ENCODE peak calls at places on chromosome X, in ten cellular contexts. One of them, this sample, is unnamed.

GRCh38 chrX:13797512-13797911 is 19.4 kb downstream of the GPM6B start:
- DNase-seq in heart right ventricle: no peak
- DNase-seq in stimulated activated CD4-positive, alpha-beta T cell treated with anti-CD3 and anti-CD28 coated beads, Interleukin-4, amount 100 ng/mL, for 1 hour: no peak
- DNase-seq in activated CD4-positive, alpha-beta T cell treated with anti-CD3 and anti-CD28 coated beads, Interleukin-2, amount 10 ng/mL, durations not matched to agents 7 days and 5 days: no peak
- DNase-seq in left ventricle myocardium inferior: no peak
- DNase-seq in foreskin fibroblast: no peak
- DNase-seq in endothelial cell: no peak
- DNase-seq in NCI-H1436: no peak
- DNase-seq in suprapubic skin: no peak
- DNase-seq in pons: no peak
- DNase-seq in this sample: no peak

GRCh38 chrX:142999209-142999720 is 26.5 kb upstream of the SPANXN4 start:
- DNase-seq in heart right ventricle: no peak
- DNase-seq in stimulated activated CD4-positive, alpha-beta T cell treated with anti-CD3 and anti-CD28 coated beads, Interleukin-4, amount 100 ng/mL, for 1 hour: no peak
- DNase-seq in activated CD4-positive, alpha-beta T cell treated with anti-CD3 and anti-CD28 coated beads, Interleukin-2, amount 10 ng/mL, durations not matched to agents 7 days and 5 days: no peak
- DNase-seq in left ventricle myocardium inferior: no peak
- DNase-seq in foreskin fibroblast: no peak
- DNase-seq in endothelial cell: no peak
- DNase-seq in NCI-H1436: no peak
- DNase-seq in suprapubic skin: no peak
- DNase-seq in pons: no peak
- DNase-seq in this sample: no peak

GRCh38 chrX:2502668-2503519 is 2.1 kb upstream of the DHRSX start:
- DNase-seq in heart right ventricle: no peak
- DNase-seq in stimulated activated CD4-positive, alpha-beta T cell treated with anti-CD3 and anti-CD28 coated beads, Interleukin-4, amount 100 ng/mL, for 1 hour: no peak
- DNase-seq in activated CD4-positive, alpha-beta T cell treated with anti-CD3 and anti-CD28 coated beads, Interleukin-2, amount 10 ng/mL, durations not matched to agents 7 days and 5 days: no peak
- DNase-seq in left ventricle myocardium inferior: no peak
- DNase-seq in foreskin fibroblast: no peak
- DNase-seq in endothelial cell: no peak
- DNase-seq in NCI-H1436: no peak
- DNase-seq in suprapubic skin: no peak
- DNase-seq in pons: no peak
- DNase-seq in this sample: no peak

GRCh38 chrX:123833387-123833786 is 26.5 kb upstream of the XIAP start:
- DNase-seq in heart right ventricle: peak
- DNase-seq in stimulated activated CD4-positive, alpha-beta T cell treated with anti-CD3 and anti-CD28 coated beads, Interleukin-4, amount 100 ng/mL, for 1 hour: peak
- DNase-seq in activated CD4-positive, alpha-beta T cell treated with anti-CD3 and anti-CD28 coated beads, Interleukin-2, amount 10 ng/mL, durations not matched to agents 7 days and 5 days: peak
- DNase-seq in left ventricle myocardium inferior: no peak
- DNase-seq in foreskin fibroblast: no peak
- DNase-seq in endothelial cell: peak
- DNase-seq in NCI-H1436: peak
- DNase-seq in suprapubic skin: no peak
- DNase-seq in pons: peak
- DNase-seq in this sample: no peak

GRCh38 chrX:74242050-74242449 is 61.9 kb upstream of the ZCCHC13 start:
- DNase-seq in heart right ventricle: no peak
- DNase-seq in stimulated activated CD4-positive, alpha-beta T cell treated with anti-CD3 and anti-CD28 coated beads, Interleukin-4, amount 100 ng/mL, for 1 hour: no peak
- DNase-seq in activated CD4-positive, alpha-beta T cell treated with anti-CD3 and anti-CD28 coated beads, Interleukin-2, amount 10 ng/mL, durations not matched to agents 7 days and 5 days: no peak
- DNase-seq in left ventricle myocardium inferior: no peak
- DNase-seq in foreskin fibroblast: peak
- DNase-seq in endothelial cell: no peak
- DNase-seq in NCI-H1436: no peak
- DNase-seq in suprapubic skin: no peak
- DNase-seq in pons: no peak
- DNase-seq in this sample: no peak

GRCh38 chrX:46327229-46328081 is 217.8 kb downstream of the ZNF674 start:
- DNase-seq in heart right ventricle: peak
- DNase-seq in stimulated activated CD4-positive, alpha-beta T cell treated with anti-CD3 and anti-CD28 coated beads, Interleukin-4, amount 100 ng/mL, for 1 hour: no peak
- DNase-seq in activated CD4-positive, alpha-beta T cell treated with anti-CD3 and anti-CD28 coated beads, Interleukin-2, amount 10 ng/mL, durations not matched to agents 7 days and 5 days: no peak
- DNase-seq in left ventricle myocardium inferior: peak
- DNase-seq in foreskin fibroblast: peak
- DNase-seq in endothelial cell: peak
- DNase-seq in NCI-H1436: no peak
- DNase-seq in suprapubic skin: no peak
- DNase-seq in pons: no peak
- DNase-seq in this sample: no peak

GRCh38 chrX:68835104-68835442 is 6.3 kb downstream of the EFNB1 start:
- DNase-seq in heart right ventricle: no peak
- DNase-seq in stimulated activated CD4-positive, alpha-beta T cell treated with anti-CD3 and anti-CD28 coated beads, Interleukin-4, amount 100 ng/mL, for 1 hour: no peak
- DNase-seq in activated CD4-positive, alpha-beta T cell treated with anti-CD3 and anti-CD28 coated beads, Interleukin-2, amount 10 ng/mL, durations not matched to agents 7 days and 5 days: no peak
- DNase-seq in left ventricle myocardium inferior: no peak
- DNase-seq in foreskin fibroblast: no peak
- DNase-seq in endothelial cell: no peak
- DNase-seq in NCI-H1436: no peak
- DNase-seq in suprapubic skin: no peak
- DNase-seq in pons: no peak
- DNase-seq in this sample: no peak

GRCh38 chrX:119817130-119817690 is 25.8 kb upstream of the RPL39 start:
- DNase-seq in heart right ventricle: no peak
- DNase-seq in stimulated activated CD4-positive, alpha-beta T cell treated with anti-CD3 and anti-CD28 coated beads, Interleukin-4, amount 100 ng/mL, for 1 hour: no peak
- DNase-seq in activated CD4-positive, alpha-beta T cell treated with anti-CD3 and anti-CD28 coated beads, Interleukin-2, amount 10 ng/mL, durations not matched to agents 7 days and 5 days: no peak
- DNase-seq in left ventricle myocardium inferior: no peak
- DNase-seq in foreskin fibroblast: no peak
- DNase-seq in endothelial cell: no peak
- DNase-seq in NCI-H1436: no peak
- DNase-seq in suprapubic skin: no peak
- DNase-seq in pons: no peak
- DNase-seq in this sample: no peak

GRCh38 chrX:129781134-129782014 is 1.6 kb downstream of the SASH3 start:
- DNase-seq in heart right ventricle: no peak
- DNase-seq in stimulated activated CD4-positive, alpha-beta T cell treated with anti-CD3 and anti-CD28 coated beads, Interleukin-4, amount 100 ng/mL, for 1 hour: peak
- DNase-seq in activated CD4-positive, alpha-beta T cell treated with anti-CD3 and anti-CD28 coated beads, Interleukin-2, amount 10 ng/mL, durations not matched to agents 7 days and 5 days: peak
- DNase-seq in left ventricle myocardium inferior: no peak
- DNase-seq in foreskin fibroblast: no peak
- DNase-seq in endothelial cell: no peak
- DNase-seq in NCI-H1436: no peak
- DNase-seq in suprapubic skin: no peak
- DNase-seq in pons: peak
- DNase-seq in this sample: no peak

GRCh38 chrX:94977986-94978385 is 1304.0 kb downstream of the FAM133A start:
- DNase-seq in heart right ventricle: no peak
- DNase-seq in stimulated activated CD4-positive, alpha-beta T cell treated with anti-CD3 and anti-CD28 coated beads, Interleukin-4, amount 100 ng/mL, for 1 hour: no peak
- DNase-seq in activated CD4-positive, alpha-beta T cell treated with anti-CD3 and anti-CD28 coated beads, Interleukin-2, amount 10 ng/mL, durations not matched to agents 7 days and 5 days: no peak
- DNase-seq in left ventricle myocardium inferior: no peak
- DNase-seq in foreskin fibroblast: no peak
- DNase-seq in endothelial cell: no peak
- DNase-seq in NCI-H1436: no peak
- DNase-seq in suprapubic skin: no peak
- DNase-seq in pons: no peak
- DNase-seq in this sample: no peak

GRCh38 chrX:96372313-96373046 is 312.2 kb upstream of the DIAPH2 start:
- DNase-seq in heart right ventricle: no peak
- DNase-seq in stimulated activated CD4-positive, alpha-beta T cell treated with anti-CD3 and anti-CD28 coated beads, Interleukin-4, amount 100 ng/mL, for 1 hour: no peak
- DNase-seq in activated CD4-positive, alpha-beta T cell treated with anti-CD3 and anti-CD28 coated beads, Interleukin-2, amount 10 ng/mL, durations not matched to agents 7 days and 5 days: no peak
- DNase-seq in left ventricle myocardium inferior: no peak
- DNase-seq in foreskin fibroblast: peak
- DNase-seq in endothelial cell: peak
- DNase-seq in NCI-H1436: peak
- DNase-seq in suprapubic skin: no peak
- DNase-seq in pons: peak
- DNase-seq in this sample: no peak

GRCh38 chrX:63746278-63746677 is 38.7 kb downstream of the ARHGEF9 start:
- DNase-seq in heart right ventricle: no peak
- DNase-seq in stimulated activated CD4-positive, alpha-beta T cell treated with anti-CD3 and anti-CD28 coated beads, Interleukin-4, amount 100 ng/mL, for 1 hour: no peak
- DNase-seq in activated CD4-positive, alpha-beta T cell treated with anti-CD3 and anti-CD28 coated beads, Interleukin-2, amount 10 ng/mL, durations not matched to agents 7 days and 5 days: peak
- DNase-seq in left ventricle myocardium inferior: no peak
- DNase-seq in foreskin fibroblast: no peak
- DNase-seq in endothelial cell: no peak
- DNase-seq in NCI-H1436: no peak
- DNase-seq in suprapubic skin: no peak
- DNase-seq in pons: no peak
- DNase-seq in this sample: no peak

GRCh38 chrX:47191331-47191730 is 2.3 kb upstream of the UBA1 start:
- DNase-seq in heart right ventricle: no peak
- DNase-seq in stimulated activated CD4-positive, alpha-beta T cell treated with anti-CD3 and anti-CD28 coated beads, Interleukin-4, amount 100 ng/mL, for 1 hour: peak
- DNase-seq in activated CD4-positive, alpha-beta T cell treated with anti-CD3 and anti-CD28 coated beads, Interleukin-2, amount 10 ng/mL, durations not matched to agents 7 days and 5 days: peak
- DNase-seq in left ventricle myocardium inferior: no peak
- DNase-seq in foreskin fibroblast: no peak
- DNase-seq in endothelial cell: peak
- DNase-seq in NCI-H1436: peak
- DNase-seq in suprapubic skin: no peak
- DNase-seq in pons: no peak
- DNase-seq in this sample: no peak

GRCh38 chrX:2595258-2595657 is 94.5 kb upstream of the DHRSX start:
- DNase-seq in heart right ventricle: no peak
- DNase-seq in stimulated activated CD4-positive, alpha-beta T cell treated with anti-CD3 and anti-CD28 coated beads, Interleukin-4, amount 100 ng/mL, for 1 hour: no peak
- DNase-seq in activated CD4-positive, alpha-beta T cell treated with anti-CD3 and anti-CD28 coated beads, Interleukin-2, amount 10 ng/mL, durations not matched to agents 7 days and 5 days: no peak
- DNase-seq in left ventricle myocardium inferior: no peak
- DNase-seq in foreskin fibroblast: peak
- DNase-seq in endothelial cell: no peak
- DNase-seq in NCI-H1436: no peak
- DNase-seq in suprapubic skin: no peak
- DNase-seq in pons: no peak
- DNase-seq in this sample: no peak

GRCh38 chrX:40411350-40412111 is 169.2 kb upstream of the ATP6AP2 start:
- DNase-seq in heart right ventricle: no peak
- DNase-seq in stimulated activated CD4-positive, alpha-beta T cell treated with anti-CD3 and anti-CD28 coated beads, Interleukin-4, amount 100 ng/mL, for 1 hour: no peak
- DNase-seq in activated CD4-positive, alpha-beta T cell treated with anti-CD3 and anti-CD28 coated beads, Interleukin-2, amount 10 ng/mL, durations not matched to agents 7 days and 5 days: no peak
- DNase-seq in left ventricle myocardium inferior: no peak
- DNase-seq in foreskin fibroblast: no peak
- DNase-seq in endothelial cell: no peak
- DNase-seq in NCI-H1436: no peak
- DNase-seq in suprapubic skin: no peak
- DNase-seq in pons: no peak
- DNase-seq in this sample: no peak

GRCh38 chrX:100208076-100208475 is 202.0 kb downstream of the PCDH19 start:
- DNase-seq in heart right ventricle: no peak
- DNase-seq in stimulated activated CD4-positive, alpha-beta T cell treated with anti-CD3 and anti-CD28 coated beads, Interleukin-4, amount 100 ng/mL, for 1 hour: no peak
- DNase-seq in activated CD4-positive, alpha-beta T cell treated with anti-CD3 and anti-CD28 coated beads, Interleukin-2, amount 10 ng/mL, durations not matched to agents 7 days and 5 days: no peak
- DNase-seq in left ventricle myocardium inferior: no peak
- DNase-seq in foreskin fibroblast: no peak
- DNase-seq in endothelial cell: no peak
- DNase-seq in NCI-H1436: no peak
- DNase-seq in suprapubic skin: no peak
- DNase-seq in pons: no peak
- DNase-seq in this sample: no peak

GRCh38 chrX:132493095-132493494 is 4.3 kb upstream of the MBNL3 start:
- DNase-seq in heart right ventricle: no peak
- DNase-seq in stimulated activated CD4-positive, alpha-beta T cell treated with anti-CD3 and anti-CD28 coated beads, Interleukin-4, amount 100 ng/mL, for 1 hour: no peak
- DNase-seq in activated CD4-positive, alpha-beta T cell treated with anti-CD3 and anti-CD28 coated beads, Interleukin-2, amount 10 ng/mL, durations not matched to agents 7 days and 5 days: no peak
- DNase-seq in left ventricle myocardium inferior: no peak
- DNase-seq in foreskin fibroblast: no peak
- DNase-seq in endothelial cell: no peak
- DNase-seq in NCI-H1436: no peak
- DNase-seq in suprapubic skin: no peak
- DNase-seq in pons: no peak
- DNase-seq in this sample: no peak

GRCh38 chrX:35699642-35700041 is 98.5 kb upstream of the MAGEB16 start:
- DNase-seq in heart right ventricle: no peak
- DNase-seq in stimulated activated CD4-positive, alpha-beta T cell treated with anti-CD3 and anti-CD28 coated beads, Interleukin-4, amount 100 ng/mL, for 1 hour: no peak
- DNase-seq in activated CD4-positive, alpha-beta T cell treated with anti-CD3 and anti-CD28 coated beads, Interleukin-2, amount 10 ng/mL, durations not matched to agents 7 days and 5 days: no peak
- DNase-seq in left ventricle myocardium inferior: no peak
- DNase-seq in foreskin fibroblast: no peak
- DNase-seq in endothelial cell: no peak
- DNase-seq in NCI-H1436: no peak
- DNase-seq in suprapubic skin: no peak
- DNase-seq in pons: peak
- DNase-seq in this sample: no peak

GRCh38 chrX:57772637-57773036 is 92.6 kb upstream of the NLRP2B start:
- DNase-seq in heart right ventricle: no peak
- DNase-seq in stimulated activated CD4-positive, alpha-beta T cell treated with anti-CD3 and anti-CD28 coated beads, Interleukin-4, amount 100 ng/mL, for 1 hour: no peak
- DNase-seq in activated CD4-positive, alpha-beta T cell treated with anti-CD3 and anti-CD28 coated beads, Interleukin-2, amount 10 ng/mL, durations not matched to agents 7 days and 5 days: no peak
- DNase-seq in left ventricle myocardium inferior: no peak
- DNase-seq in foreskin fibroblast: no peak
- DNase-seq in endothelial cell: no peak
- DNase-seq in NCI-H1436: no peak
- DNase-seq in suprapubic skin: no peak
- DNase-seq in pons: no peak
- DNase-seq in this sample: no peak

GRCh38 chrX:137031517-137032377 is 2.0 kb downstream of the GPR101 start:
- DNase-seq in heart right ventricle: no peak
- DNase-seq in stimulated activated CD4-positive, alpha-beta T cell treated with anti-CD3 and anti-CD28 coated beads, Interleukin-4, amount 100 ng/mL, for 1 hour: peak
- DNase-seq in activated CD4-positive, alpha-beta T cell treated with anti-CD3 and anti-CD28 coated beads, Interleukin-2, amount 10 ng/mL, durations not matched to agents 7 days and 5 days: peak
- DNase-seq in left ventricle myocardium inferior: no peak
- DNase-seq in foreskin fibroblast: peak
- DNase-seq in endothelial cell: peak
- DNase-seq in NCI-H1436: peak
- DNase-seq in suprapubic skin: no peak
- DNase-seq in pons: peak
- DNase-seq in this sample: no peak

GRCh38 chrX:154547245-154548027 is at the start of gene IKBKG:
- DNase-seq in heart right ventricle: peak
- DNase-seq in stimulated activated CD4-positive, alpha-beta T cell treated with anti-CD3 and anti-CD28 coated beads, Interleukin-4, amount 100 ng/mL, for 1 hour: peak
- DNase-seq in activated CD4-positive, alpha-beta T cell treated with anti-CD3 and anti-CD28 coated beads, Interleukin-2, amount 10 ng/mL, durations not matched to agents 7 days and 5 days: peak
- DNase-seq in left ventricle myocardium inferior: peak
- DNase-seq in foreskin fibroblast: peak
- DNase-seq in endothelial cell: peak
- DNase-seq in NCI-H1436: peak
- DNase-seq in suprapubic skin: peak
- DNase-seq in pons: peak
- DNase-seq in this sample: peak

GRCh38 chrX:43860646-43861370 is 21.4 kb downstream of the MAOB start:
- DNase-seq in heart right ventricle: peak
- DNase-seq in stimulated activated CD4-positive, alpha-beta T cell treated with anti-CD3 and anti-CD28 coated beads, Interleukin-4, amount 100 ng/mL, for 1 hour: no peak
- DNase-seq in activated CD4-positive, alpha-beta T cell treated with anti-CD3 and anti-CD28 coated beads, Interleukin-2, amount 10 ng/mL, durations not matched to agents 7 days and 5 days: no peak
- DNase-seq in left ventricle myocardium inferior: no peak
- DNase-seq in foreskin fibroblast: no peak
- DNase-seq in endothelial cell: no peak
- DNase-seq in NCI-H1436: no peak
- DNase-seq in suprapubic skin: no peak
- DNase-seq in pons: no peak
- DNase-seq in this sample: no peak

GRCh38 chrX:77455437-77455836 is 8.2 kb downstream of the FGF16 start:
- DNase-seq in heart right ventricle: no peak
- DNase-seq in stimulated activated CD4-positive, alpha-beta T cell treated with anti-CD3 and anti-CD28 coated beads, Interleukin-4, amount 100 ng/mL, for 1 hour: no peak
- DNase-seq in activated CD4-positive, alpha-beta T cell treated with anti-CD3 and anti-CD28 coated beads, Interleukin-2, amount 10 ng/mL, durations not matched to agents 7 days and 5 days: no peak
- DNase-seq in left ventricle myocardium inferior: no peak
- DNase-seq in foreskin fibroblast: no peak
- DNase-seq in endothelial cell: no peak
- DNase-seq in NCI-H1436: no peak
- DNase-seq in suprapubic skin: no peak
- DNase-seq in pons: no peak
- DNase-seq in this sample: no peak

GRCh38 chrX:130738638-130739195 is 164.3 kb downstream of the ENOX2 start:
- DNase-seq in heart right ventricle: no peak
- DNase-seq in stimulated activated CD4-positive, alpha-beta T cell treated with anti-CD3 and anti-CD28 coated beads, Interleukin-4, amount 100 ng/mL, for 1 hour: no peak
- DNase-seq in activated CD4-positive, alpha-beta T cell treated with anti-CD3 and anti-CD28 coated beads, Interleukin-2, amount 10 ng/mL, durations not matched to agents 7 days and 5 days: no peak
- DNase-seq in left ventricle myocardium inferior: no peak
- DNase-seq in foreskin fibroblast: no peak
- DNase-seq in endothelial cell: no peak
- DNase-seq in NCI-H1436: no peak
- DNase-seq in suprapubic skin: no peak
- DNase-seq in pons: no peak
- DNase-seq in this sample: no peak

GRCh38 chrX:8404443-8404842 is 60.2 kb upstream of the VCX3B start:
- DNase-seq in heart right ventricle: peak
- DNase-seq in stimulated activated CD4-positive, alpha-beta T cell treated with anti-CD3 and anti-CD28 coated beads, Interleukin-4, amount 100 ng/mL, for 1 hour: no peak
- DNase-seq in activated CD4-positive, alpha-beta T cell treated with anti-CD3 and anti-CD28 coated beads, Interleukin-2, amount 10 ng/mL, durations not matched to agents 7 days and 5 days: no peak
- DNase-seq in left ventricle myocardium inferior: no peak
- DNase-seq in foreskin fibroblast: no peak
- DNase-seq in endothelial cell: no peak
- DNase-seq in NCI-H1436: no peak
- DNase-seq in suprapubic skin: no peak
- DNase-seq in pons: no peak
- DNase-seq in this sample: no peak

GRCh38 chrX:39196192-39197102 is 395.2 kb downstream of the MID1IP1 start:
- DNase-seq in heart right ventricle: no peak
- DNase-seq in stimulated activated CD4-positive, alpha-beta T cell treated with anti-CD3 and anti-CD28 coated beads, Interleukin-4, amount 100 ng/mL, for 1 hour: peak
- DNase-seq in activated CD4-positive, alpha-beta T cell treated with anti-CD3 and anti-CD28 coated beads, Interleukin-2, amount 10 ng/mL, durations not matched to agents 7 days and 5 days: peak
- DNase-seq in left ventricle myocardium inferior: no peak
- DNase-seq in foreskin fibroblast: no peak
- DNase-seq in endothelial cell: no peak
- DNase-seq in NCI-H1436: peak
- DNase-seq in suprapubic skin: no peak
- DNase-seq in pons: no peak
- DNase-seq in this sample: no peak

GRCh38 chrX:8724176-8724757 is 7.7 kb downstream of the ANOS1 start:
- DNase-seq in heart right ventricle: no peak
- DNase-seq in stimulated activated CD4-positive, alpha-beta T cell treated with anti-CD3 and anti-CD28 coated beads, Interleukin-4, amount 100 ng/mL, for 1 hour: no peak
- DNase-seq in activated CD4-positive, alpha-beta T cell treated with anti-CD3 and anti-CD28 coated beads, Interleukin-2, amount 10 ng/mL, durations not matched to agents 7 days and 5 days: no peak
- DNase-seq in left ventricle myocardium inferior: no peak
- DNase-seq in foreskin fibroblast: no peak
- DNase-seq in endothelial cell: peak
- DNase-seq in NCI-H1436: no peak
- DNase-seq in suprapubic skin: no peak
- DNase-seq in pons: no peak
- DNase-seq in this sample: no peak

This sample was measured in right atrium auricular region.